ENCODE peak calls at places on chromosomes 2 and 18, in five cellular contexts. P is fibroblast of lung, H is kidney, E is neural progenitor cell, O is body of pancreas. B is an unnamed sample.

GRCh38 chr2:85675866-85676548 is 8.0 kb upstream of the SFTPB start:
- DNase-seq in P (no peak), H (no peak), E (no peak), O (no peak), B (peak)

GRCh38 chr18:51559198-51559901 is 361.9 kb upstream of the MEX3C start:
- DNase-seq in P (no peak), H (no peak), E (no peak), O (no peak), B (no peak)

GRCh38 chr18:35497006-35497333 is 790 bp downstream of the INO80C start:
- DNase-seq in P (peak), H (no peak), E (no peak), O (no peak), B (no peak)

GRCh38 chr2:238702691-238703415 is 145.0 kb upstream of the TWIST2 start:
- DNase-seq in P (no peak), H (no peak), E (no peak), O (no peak), B (no peak)

GRCh38 chr2:172836386-172837200 is 100.9 kb downstream of the RAPGEF4 start:
- DNase-seq in P (no peak), H (no peak), E (no peak), O (no peak), B (no peak)

GRCh38 chr2:118721817-118722551 is 125.5 kb downstream of the EN1 start:
- DNase-seq in P (no peak), H (no peak), E (no peak), O (no peak), B (no peak)

GRCh38 chr2:156157670-156158069 is 174.9 kb downstream of the NR4A2 start:
- DNase-seq in P (no peak), H (no peak), E (peak), O (no peak), B (no peak)

GRCh38 chr2:31253344-31254155 is 19.6 kb downstream of the EHD3 start:
- DNase-seq in P (no peak), H (no peak), E (no peak), O (no peak), B (no peak)

GRCh38 chr2:215299337-215299859 is 12.5 kb upstream of the ATIC start:
- DNase-seq in P (no peak), H (no peak), E (no peak), O (no peak), B (no peak)

GRCh38 chr2:159605441-159606178 is 10.7 kb downstream of the BAZ2B start:
- DNase-seq in P (no peak), H (no peak), E (no peak), O (no peak), B (no peak)

GRCh38 chr2:232894746-232895145 is 24.7 kb downstream of the SNORC start:
- DNase-seq in P (no peak), H (no peak), E (no peak), O (no peak), B (no peak)

GRCh38 chr2:140122001-140122400 is 1341.8 kb upstream of the NXPH2 start:
- DNase-seq in P (peak), H (no peak), E (no peak), O (no peak), B (no peak)

GRCh38 chr2:177265834-177266817 is 1.6 kb upstream of the NFE2L2 start:
- DNase-seq in P (no peak), H (no peak), E (no peak), O (no peak), B (no peak)

GRCh38 chr2:172615862-172616261 is 60.0 kb downstream of the PDK1 start:
- DNase-seq in P (no peak), H (no peak), E (no peak), O (no peak), B (no peak)

GRCh38 chr2:51921076-51921475 is 889.1 kb upstream of the NRXN1 start:
- DNase-seq in P (no peak), H (no peak), E (no peak), O (no peak), B (no peak)

GRCh38 chr2:51919395-51919794 is 887.5 kb upstream of the NRXN1 start:
- DNase-seq in P (peak), H (no peak), E (no peak), O (no peak), B (no peak)

GRCh38 chr2:51918113-51918512 is 886.2 kb upstream of the NRXN1 start:
- DNase-seq in P (peak), H (no peak), E (no peak), O (no peak), B (no peak)

GRCh38 chr2:51920509-51920908 is 888.6 kb upstream of the NRXN1 start:
- DNase-seq in P (peak), H (no peak), E (no peak), O (no peak), B (no peak)
- H3K27ac ChIP-seq in P (no peak), H (no peak), E (no peak), O (no peak), B (no peak)

GRCh38 chr18:33579147-33579867 is 1.3 kb downstream of the ASXL3 start:
- DNase-seq in P (peak), H (peak), E (peak), O (no peak), B (no peak)
- TF ChIP-seq CTCF in P (no peak), H (no peak), E (no peak), O (no peak), B (no peak)

DNA sequence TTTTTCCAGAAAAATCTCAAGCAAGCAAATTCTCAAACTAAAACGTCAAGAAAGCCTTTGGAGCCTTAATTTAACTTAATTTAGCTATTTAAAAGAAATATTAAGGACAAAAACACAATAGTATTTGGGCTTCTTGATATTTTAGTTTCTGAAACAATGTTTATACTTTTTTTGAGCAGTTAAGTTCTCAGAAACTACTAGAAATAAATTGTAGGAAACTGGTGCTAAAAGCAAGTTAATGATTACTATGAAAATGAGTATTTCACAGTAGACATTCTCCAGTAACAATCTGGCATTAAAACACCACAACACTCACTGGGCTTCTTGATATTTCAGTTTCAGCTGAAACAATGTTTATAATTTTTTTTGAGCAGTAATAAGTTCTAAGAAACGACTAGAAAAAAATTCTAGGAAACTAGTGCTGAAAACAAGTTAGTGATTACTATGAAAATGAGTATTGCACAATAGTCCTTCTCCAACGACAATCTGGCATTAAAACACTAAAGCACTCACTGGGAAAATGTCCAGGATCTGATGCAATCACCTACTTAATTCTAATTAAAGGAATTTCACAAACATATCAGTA is 45.1 kb downstream of the TRAK2 start:
- DNase-seq in P (peak), H (no peak), E (no peak), O (peak), B (no peak)
- H3K4me3 ChIP-seq in P (peak), H (peak), E (no peak), O (no peak), B (no peak)

DNA sequence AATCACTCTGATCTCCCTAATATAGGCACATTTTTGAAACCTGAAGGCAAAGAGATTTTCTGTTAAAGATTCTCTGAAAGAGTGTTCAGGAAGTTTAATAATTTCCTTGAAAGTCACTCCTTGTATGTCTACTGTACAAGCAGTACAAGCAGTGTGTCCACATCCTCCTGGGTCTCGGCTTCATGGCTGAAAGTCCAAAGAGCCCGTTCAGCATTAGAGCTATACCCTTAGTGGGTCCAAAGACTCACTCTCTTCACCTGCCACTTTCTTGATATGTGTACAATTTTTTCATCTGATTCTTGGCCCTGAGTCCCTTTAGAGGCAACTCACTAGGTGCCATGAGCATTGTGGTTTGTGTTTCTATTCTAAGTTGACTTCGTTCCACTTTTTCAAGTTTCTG is 60.1 kb downstream of the AAK1 start:
- DNase-seq in P (no peak), H (no peak), E (no peak), O (no peak), B (no peak)
- H3K27ac ChIP-seq in P (no peak), H (peak), E (no peak), O (peak), B (peak)

GRCh38 chr2:105610444-105611327 is 134.0 kb upstream of the NCK2 start:
- DNase-seq in P (no peak), H (no peak), E (no peak), O (no peak), B (no peak)
- TF ChIP-seq CTCF in P (no peak), H (no peak), E (no peak), O (no peak), B (no peak)